ENCODE peak calls at places on chromosomes 4 and X, in four cellular contexts. One of them, this sample, is unnamed.

GRCh38 chrX:19904778-19905367 is 17.5 kb upstream of the SH3KBP1 start:
- DNase-seq in bronchial epithelial cell: peak
- DNase-seq in GM23338: peak
- DNase-seq in fibroblast of lung: peak
- DNase-seq in this sample: no peak

GRCh38 chr4:67020079-67020807 is 525.1 kb downstream of the CENPC start:
- DNase-seq in bronchial epithelial cell: no peak
- DNase-seq in GM23338: peak
- DNase-seq in fibroblast of lung: no peak
- DNase-seq in this sample: no peak

GRCh38 chrX:69670001-69670555 is 54.2 kb downstream of the EDA start:
- DNase-seq in bronchial epithelial cell: no peak
- DNase-seq in GM23338: no peak
- DNase-seq in fibroblast of lung: no peak
- DNase-seq in this sample: no peak

GRCh38 chr4:53863163-53863562 is 201.2 kb downstream of the CHIC2 start:
- DNase-seq in bronchial epithelial cell: no peak
- DNase-seq in GM23338: no peak
- DNase-seq in fibroblast of lung: peak
- DNase-seq in this sample: no peak

GRCh38 chr4:113394730-113395530 is 345.5 kb downstream of the ANK2 start:
- DNase-seq in bronchial epithelial cell: peak
- DNase-seq in GM23338: peak
- DNase-seq in fibroblast of lung: peak
- DNase-seq in this sample: no peak

GRCh38 chr4:38430841-38431240 is 233.2 kb upstream of the KLF3 start:
- DNase-seq in bronchial epithelial cell: peak
- DNase-seq in GM23338: no peak
- DNase-seq in fibroblast of lung: no peak
- DNase-seq in this sample: no peak

GRCh38 chr4:31085736-31086135 is 365.6 kb downstream of the PCDH7 start:
- DNase-seq in bronchial epithelial cell: no peak
- DNase-seq in GM23338: no peak
- DNase-seq in fibroblast of lung: no peak
- DNase-seq in this sample: no peak

GRCh38 chr4:42906906-42907774 is 14.6 kb downstream of the GRXCR1 start:
- DNase-seq in bronchial epithelial cell: peak
- DNase-seq in GM23338: no peak
- DNase-seq in fibroblast of lung: no peak
- DNase-seq in this sample: no peak

GRCh38 chr4:23873717-23874535 is 15.9 kb downstream of the PPARGC1A start:
- DNase-seq in bronchial epithelial cell: no peak
- DNase-seq in GM23338: no peak
- DNase-seq in fibroblast of lung: no peak
- DNase-seq in this sample: no peak

GRCh38 chrX:115399306-115399705 is 109.8 kb downstream of the LUZP4 start:
- DNase-seq in bronchial epithelial cell: no peak
- DNase-seq in GM23338: no peak
- DNase-seq in fibroblast of lung: no peak
- DNase-seq in this sample: no peak

GRCh38 chrX:48471504-48471903 is 1.4 kb upstream of the SLC38A5 start:
- DNase-seq in bronchial epithelial cell: peak
- DNase-seq in GM23338: no peak
- DNase-seq in fibroblast of lung: no peak
- DNase-seq in this sample: no peak

GRCh38 chr4:147247577-147247976 is 233.3 kb upstream of the EDNRA start:
- DNase-seq in bronchial epithelial cell: no peak
- DNase-seq in GM23338: peak
- DNase-seq in fibroblast of lung: no peak
- DNase-seq in this sample: no peak

GRCh38 chrX:120224388-120224787 is 26.2 kb upstream of the ZBTB33 start:
- DNase-seq in bronchial epithelial cell: no peak
- DNase-seq in GM23338: no peak
- DNase-seq in fibroblast of lung: no peak
- DNase-seq in this sample: no peak

GRCh38 chrX:39725114-39725513 is 372.6 kb downstream of the BCOR start:
- DNase-seq in bronchial epithelial cell: no peak
- DNase-seq in GM23338: no peak
- DNase-seq in fibroblast of lung: no peak
- DNase-seq in this sample: no peak

GRCh38 chr4:80266267-80266901 is at the start of gene FGF5:
- DNase-seq in bronchial epithelial cell: peak
- DNase-seq in GM23338: peak
- DNase-seq in fibroblast of lung: peak
- DNase-seq in this sample: peak

GRCh38 chr4:84151574-84151973 is 347.5 kb downstream of the NKX6-1 start:
- DNase-seq in bronchial epithelial cell: no peak
- DNase-seq in GM23338: peak
- DNase-seq in fibroblast of lung: no peak
- DNase-seq in this sample: no peak

GRCh38 chr4:2096073-2096609 is 37.0 kb downstream of the NAT8L start:
- DNase-seq in bronchial epithelial cell: no peak
- DNase-seq in GM23338: no peak
- DNase-seq in fibroblast of lung: no peak
- DNase-seq in this sample: no peak

GRCh38 chr4:109011241-109012031 is 248.6 kb upstream of the ETNPPL start:
- DNase-seq in bronchial epithelial cell: no peak
- DNase-seq in GM23338: no peak
- DNase-seq in fibroblast of lung: no peak
- DNase-seq in this sample: no peak

GRCh38 chrX:154775611-154776349 is 13.1 kb downstream of the DKC1 start:
- DNase-seq in bronchial epithelial cell: peak
- DNase-seq in GM23338: no peak
- DNase-seq in fibroblast of lung: no peak
- DNase-seq in this sample: peak

GRCh38 chr4:18636001-18636680 is 614.6 kb upstream of the LCORL start:
- DNase-seq in bronchial epithelial cell: no peak
- DNase-seq in GM23338: no peak
- DNase-seq in fibroblast of lung: no peak
- DNase-seq in this sample: no peak

GRCh38 chr4:152943673-152944072 is 7.5 kb downstream of the FHDC1 start:
- DNase-seq in bronchial epithelial cell: no peak
- DNase-seq in GM23338: no peak
- DNase-seq in fibroblast of lung: no peak
- DNase-seq in this sample: no peak

GRCh38 chr4:183515411-183515810 is 10.6 kb downstream of the ING2 start:
- DNase-seq in bronchial epithelial cell: no peak
- DNase-seq in GM23338: no peak
- DNase-seq in fibroblast of lung: no peak
- DNase-seq in this sample: no peak

GRCh38 chrX:105837227-105837626 is 14.9 kb downstream of the NRK start:
- DNase-seq in bronchial epithelial cell: peak
- DNase-seq in GM23338: no peak
- DNase-seq in fibroblast of lung: peak
- DNase-seq in this sample: peak

GRCh38 chr4:40173470-40173875 is 23.4 kb upstream of the RHOH start:
- DNase-seq in bronchial epithelial cell: no peak
- DNase-seq in GM23338: no peak
- DNase-seq in fibroblast of lung: no peak
- DNase-seq in this sample: no peak

GRCh38 chr4:72895408-72895807 is 174.1 kb downstream of the COX18 start:
- DNase-seq in bronchial epithelial cell: no peak
- DNase-seq in GM23338: peak
- DNase-seq in fibroblast of lung: no peak
- DNase-seq in this sample: no peak

GRCh38 chrX:119692241-119693031 is 532 bp downstream of the SEPTIN6 start:
- DNase-seq in bronchial epithelial cell: peak
- DNase-seq in GM23338: no peak
- DNase-seq in fibroblast of lung: peak
- DNase-seq in this sample: peak

GRCh38 chr4:60034371-60034770 is 1165.8 kb upstream of the ADGRL3 start:
- DNase-seq in bronchial epithelial cell: no peak
- DNase-seq in GM23338: no peak
- DNase-seq in fibroblast of lung: no peak
- DNase-seq in this sample: no peak

GRCh38 chrX:107712231-107713204 is 63.1 kb downstream of the TSC22D3 start:
- DNase-seq in bronchial epithelial cell: peak
- DNase-seq in GM23338: no peak
- DNase-seq in fibroblast of lung: peak
- DNase-seq in this sample: no peak

GRCh38 chr4:187480146-187481145 is 515.1 kb upstream of the ZFP42 start:
- DNase-seq in bronchial epithelial cell: peak
- DNase-seq in GM23338: no peak
- DNase-seq in fibroblast of lung: peak
- DNase-seq in this sample: no peak

GRCh38 chr4:13700196-13701140 is 72.9 kb upstream of the BOD1L1 start:
- DNase-seq in bronchial epithelial cell: peak
- DNase-seq in GM23338: no peak
- DNase-seq in fibroblast of lung: peak
- DNase-seq in this sample: no peak

GRCh38 chr4:152094851-152095700 is 334.3 kb upstream of the GATB start:
- DNase-seq in bronchial epithelial cell: peak
- DNase-seq in GM23338: no peak
- DNase-seq in fibroblast of lung: peak
- DNase-seq in this sample: no peak

GRCh38 chr4:84583871-84584373 is 995 bp downstream of the CDS1 start:
- DNase-seq in bronchial epithelial cell: peak
- DNase-seq in GM23338: no peak
- DNase-seq in fibroblast of lung: peak
- DNase-seq in this sample: no peak

GRCh38 chr4:75916091-75916661 is 13.9 kb upstream of the PPEF2 start:
- DNase-seq in bronchial epithelial cell: peak
- DNase-seq in GM23338: peak
- DNase-seq in fibroblast of lung: peak
- DNase-seq in this sample: no peak

GRCh38 chr4:38889143-38889542 is 21.5 kb downstream of the FAM114A1 start:
- DNase-seq in bronchial epithelial cell: peak
- DNase-seq in GM23338: no peak
- DNase-seq in fibroblast of lung: peak
- DNase-seq in this sample: no peak

GRCh38 chrX:48747415-48748026 is 14.0 kb upstream of the GLOD5 start:
- DNase-seq in bronchial epithelial cell: no peak
- DNase-seq in GM23338: peak
- DNase-seq in fibroblast of lung: no peak
- DNase-seq in this sample: no peak

GRCh38 chr4:185096032-185096653 is 46.9 kb upstream of the SLC25A4 start:
- DNase-seq in bronchial epithelial cell: peak
- DNase-seq in GM23338: peak
- DNase-seq in fibroblast of lung: peak
- DNase-seq in this sample: no peak

GRCh38 chrX:3699841-3700381 is 13.5 kb downstream of the PRKX start:
- DNase-seq in bronchial epithelial cell: no peak
- DNase-seq in GM23338: no peak
- DNase-seq in fibroblast of lung: no peak
- DNase-seq in this sample: no peak

GRCh38 chr4:98311656-98312055 is 50.5 kb downstream of the RAP1GDS1 start:
- DNase-seq in bronchial epithelial cell: no peak
- DNase-seq in GM23338: no peak
- DNase-seq in fibroblast of lung: no peak
- DNase-seq in this sample: no peak

GRCh38 chr4:61275214-61275613 is 75.1 kb downstream of the ADGRL3 start:
- DNase-seq in bronchial epithelial cell: no peak
- DNase-seq in GM23338: no peak
- DNase-seq in fibroblast of lung: no peak
- DNase-seq in this sample: no peak

GRCh38 chr4:61277785-61278184 is 77.7 kb downstream of the ADGRL3 start:
- DNase-seq in bronchial epithelial cell: peak
- DNase-seq in GM23338: no peak
- DNase-seq in fibroblast of lung: no peak
- DNase-seq in this sample: no peak

GRCh38 chr4:61276034-61276433 is 75.9 kb downstream of the ADGRL3 start:
- DNase-seq in bronchial epithelial cell: no peak
- DNase-seq in GM23338: no peak
- DNase-seq in fibroblast of lung: no peak
- DNase-seq in this sample: no peak

GRCh38 chr4:61274286-61274685 is 74.2 kb downstream of the ADGRL3 start:
- DNase-seq in bronchial epithelial cell: no peak
- DNase-seq in GM23338: no peak
- DNase-seq in fibroblast of lung: no peak
- DNase-seq in this sample: no peak

GRCh38 chr4:61273237-61273636 is 73.1 kb downstream of the ADGRL3 start:
- DNase-seq in bronchial epithelial cell: peak
- DNase-seq in GM23338: no peak
- DNase-seq in fibroblast of lung: peak
- DNase-seq in this sample: no peak
- H3K4me3 ChIP-seq in bronchial epithelial cell: no peak
- H3K4me3 ChIP-seq in GM23338: no peak
- H3K4me3 ChIP-seq in fibroblast of lung: no peak
- H3K4me3 ChIP-seq in this sample: no peak

DNA sequence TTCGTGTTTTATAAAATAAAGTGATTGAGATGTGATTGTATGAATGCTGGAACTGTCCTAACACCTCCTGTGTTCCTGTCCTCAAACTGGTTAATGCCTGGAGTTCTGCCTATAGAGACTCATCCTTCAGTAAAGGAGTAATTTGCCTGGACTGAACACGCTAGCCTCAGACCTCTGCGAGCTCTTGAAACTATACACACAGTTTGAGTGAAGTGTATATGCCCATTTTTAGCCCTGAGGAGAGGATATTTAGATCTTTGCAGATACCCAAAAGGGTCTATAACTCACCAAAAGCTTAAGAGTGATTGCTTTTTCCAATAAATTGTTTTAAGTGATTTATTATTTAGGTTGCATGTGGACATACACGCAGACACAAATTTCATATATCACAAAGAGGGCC is 29.9 kb upstream of the STIM2 start:
- DNase-seq in bronchial epithelial cell: no peak
- DNase-seq in GM23338: no peak
- DNase-seq in fibroblast of lung: no peak
- DNase-seq in this sample: no peak
- H3K4me3 ChIP-seq in bronchial epithelial cell: no peak
- H3K4me3 ChIP-seq in GM23338: no peak
- H3K4me3 ChIP-seq in fibroblast of lung: no peak
- H3K4me3 ChIP-seq in this sample: no peak

DNA sequence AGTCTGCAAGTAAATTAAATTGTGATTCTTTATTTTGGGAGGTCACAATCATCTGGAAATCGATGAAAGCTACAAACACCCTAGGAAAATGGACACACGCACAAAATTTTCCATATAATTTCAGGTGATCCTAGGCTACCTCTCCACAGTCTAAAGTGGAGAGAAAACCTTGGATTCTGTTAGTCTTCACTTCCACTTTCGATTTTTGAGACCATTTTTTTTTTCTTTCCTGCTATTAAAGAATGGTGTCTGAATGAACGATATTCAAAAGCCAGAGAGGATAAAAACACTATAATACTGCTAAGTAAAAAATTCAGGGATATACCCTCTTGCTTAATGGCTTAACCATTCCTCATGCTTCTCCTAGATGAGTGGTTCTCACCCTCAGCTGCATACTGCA is 1.7 kb downstream of the FBXL5 start:
- DNase-seq in bronchial epithelial cell: no peak
- DNase-seq in GM23338: no peak
- DNase-seq in fibroblast of lung: no peak
- DNase-seq in this sample: no peak
- H3K4me3 ChIP-seq in bronchial epithelial cell: peak
- H3K4me3 ChIP-seq in GM23338: peak
- H3K4me3 ChIP-seq in fibroblast of lung: peak
- H3K4me3 ChIP-seq in this sample: peak

GRCh38 chr4:3355266-3355748 is 62.5 kb downstream of the RGS12 start:
- DNase-seq in bronchial epithelial cell: no peak
- DNase-seq in GM23338: no peak
- DNase-seq in fibroblast of lung: no peak
- DNase-seq in this sample: no peak
- H3K4me3 ChIP-seq in bronchial epithelial cell: no peak
- H3K4me3 ChIP-seq in GM23338: no peak
- H3K4me3 ChIP-seq in fibroblast of lung: no peak
- H3K4me3 ChIP-seq in this sample: no peak

This sample was measured in dorsolateral prefrontal cortex.